ENCODE peak calls at places on chromosomes 3 and 15, in five cellular contexts. M is RCC 7860; C is aorta; S is stimulated activated CD8-positive, alpha-beta memory T cell treated with anti-CD3 and anti-CD28 coated beads, Interleukin-7, amount 100 ng/mL, for 1 hour; T is EL. G is an unnamed sample.
A peak's percentile ranks its signal among the peaks of the same experiment; 100 is the strongest.

GRCh38 chr15:39934415-39935044 is 615 bp downstream of the EIF2AK4 start:
- DNase-seq in M (no peak), C (no peak), S (no peak), T (peak; percentile 43), G (no peak)

GRCh38 chr3:183116051-183116614 is 16.8 kb upstream of the MCCC1 start:
- DNase-seq in M (no peak), C (no peak), S (no peak), T (peak; percentile 15), G (no peak)

GRCh38 chr3:38580450-38581382 is 68.8 kb downstream of the SCN5A start:
- DNase-seq in M (no peak), C (no peak), S (no peak), T (no peak), G (no peak)

GRCh38 chr15:61441901-61442300 is 212.8 kb upstream of the RORA start:
- DNase-seq in M (no peak), C (no peak), S (no peak), T (no peak), G (no peak)

GRCh38 chr3:153970047-153970446 is 151.1 kb upstream of the ARHGEF26 start:
- DNase-seq in M (no peak), C (no peak), S (no peak), T (no peak), G (no peak)

GRCh38 chr15:56760186-56760585 is 26.9 kb upstream of the ZNF280D start:
- DNase-seq in M (no peak), C (no peak), S (no peak), T (peak; percentile 43), G (no peak)

GRCh38 chr3:117479095-117479494 is 769.5 kb downstream of the TUSC7 start:
- DNase-seq in M (no peak), C (no peak), S (no peak), T (no peak), G (no peak)

GRCh38 chr15:50907866-50908208 is 646 bp upstream of the AP4E1 start:
- DNase-seq in M (no peak), C (no peak), S (peak; percentile 20), T (peak; percentile 47), G (peak; percentile 37)

GRCh38 chr3:99647081-99647480 is 8.7 kb downstream of the COL8A1 start:
- DNase-seq in M (no peak), C (no peak), S (no peak), T (peak; percentile 33), G (no peak)

GRCh38 chr15:82064824-82065223 is 19.0 kb upstream of the MEX3B start:
- DNase-seq in M (peak; percentile 44), C (no peak), S (no peak), T (peak; percentile 58), G (no peak)

GRCh38 chr3:112888388-112889085 is 41.9 kb upstream of the CD200R1L start:
- DNase-seq in M (no peak), C (no peak), S (no peak), T (peak; percentile 18), G (no peak)

GRCh38 chr3:13427662-13428603 is 7.8 kb upstream of the NUP210 start:
- DNase-seq in M (no peak), C (no peak), S (no peak), T (no peak), G (no peak)

GRCh38 chr3:177357352-177358084 is 160.2 kb upstream of the TBL1XR1 start:
- DNase-seq in M (peak; percentile 95), C (peak; percentile 51), S (no peak), T (peak; percentile 89), G (no peak)

GRCh38 chr3:20682573-20682972 is 496.6 kb upstream of the SGO1 start:
- DNase-seq in M (peak; percentile 62), C (no peak), S (no peak), T (peak; percentile 49), G (no peak)

GRCh38 chr15:85598203-85598602 is 196.5 kb downstream of the KLHL25 start:
- DNase-seq in M (no peak), C (no peak), S (no peak), T (no peak), G (no peak)

GRCh38 chr15:94414921-94415320 is 183.6 kb downstream of the MCTP2 start:
- DNase-seq in M (no peak), C (no peak), S (no peak), T (no peak), G (no peak)

GRCh38 chr3:33687406-33688010 is 30.5 kb downstream of the CLASP2 start:
- DNase-seq in M (peak; percentile 7), C (no peak), S (no peak), T (peak; percentile 73), G (no peak)

GRCh38 chr15:33592864-33593263 is 282.1 kb downstream of the RYR3 start:
- DNase-seq in M (no peak), C (no peak), S (no peak), T (no peak), G (no peak)

GRCh38 chr3:133930341-133930933 is 34.8 kb upstream of the RAB6B start:
- DNase-seq in M (peak; percentile 51), C (no peak), S (no peak), T (peak; percentile 63), G (peak; percentile 5)

GRCh38 chr15:52011711-52012144 is 7.3 kb upstream of the MAPK6 start:
- DNase-seq in M (no peak), C (no peak), S (no peak), T (no peak), G (no peak)

GRCh38 chr3:39644176-39644575 is 165.2 kb upstream of the MYRIP start:
- DNase-seq in M (no peak), C (no peak), S (no peak), T (peak; percentile 79), G (no peak)

GRCh38 chr15:77048135-77048866 is 22.6 kb downstream of the TSPAN3 start:
- DNase-seq in M (no peak), C (no peak), S (no peak), T (peak; percentile 46), G (no peak)

GRCh38 chr3:109643590-109643989 is 306.2 kb upstream of the DPPA4 start:
- DNase-seq in M (peak; percentile 88), C (no peak), S (no peak), T (peak; percentile 85), G (no peak)

GRCh38 chr3:183817639-183818038 is 7.7 kb downstream of the MAP6D1 start:
- DNase-seq in M (no peak), C (no peak), S (no peak), T (no peak), G (no peak)

G was measured in central memory CD8-positive, alpha-beta T cell.